ENCODE peak calls at places on chromosomes 1 and 21, in six cellular contexts. One of them, this sample, is unnamed.

GRCh38 chr1:3710251-3710650 is 42.0 kb upstream of the CCDC27 start:
- DNase-seq in Peyer's patch: no peak
- DNase-seq in heart right ventricle: no peak
- DNase-seq in pancreas: no peak
- DNase-seq in IMR-90: no peak
- DNase-seq in left lung: no peak
- DNase-seq in this sample: no peak

GRCh38 chr1:43789604-43790288 is 82.4 kb downstream of the ST3GAL3 start:
- DNase-seq in left lung: no peak
- DNase-seq in Peyer's patch: no peak
- DNase-seq in heart right ventricle: no peak
- DNase-seq in IMR-90: no peak
- DNase-seq in pancreas: no peak
- DNase-seq in this sample: no peak

GRCh38 chr1:180040034-180040433 is 85.4 kb downstream of the CEP350 start:
- DNase-seq in IMR-90: peak
- DNase-seq in Peyer's patch: no peak
- DNase-seq in pancreas: no peak
- DNase-seq in left lung: no peak
- DNase-seq in heart right ventricle: no peak
- DNase-seq in this sample: no peak

GRCh38 chr1:154873321-154873950 is 3.4 kb upstream of the KCNN3 start:
- DNase-seq in pancreas: no peak
- DNase-seq in Peyer's patch: no peak
- DNase-seq in left lung: peak
- DNase-seq in heart right ventricle: no peak
- DNase-seq in IMR-90: no peak
- DNase-seq in this sample: no peak

GRCh38 chr1:212077028-212077427 is 41.5 kb downstream of the DTL start:
- DNase-seq in heart right ventricle: no peak
- DNase-seq in pancreas: no peak
- DNase-seq in IMR-90: no peak
- DNase-seq in left lung: no peak
- DNase-seq in Peyer's patch: no peak
- DNase-seq in this sample: no peak

GRCh38 chr1:41240806-41241747 is 1.0 kb downstream of the SCMH1 start:
- DNase-seq in heart right ventricle: peak
- DNase-seq in IMR-90: peak
- DNase-seq in left lung: peak
- DNase-seq in Peyer's patch: peak
- DNase-seq in pancreas: peak
- DNase-seq in this sample: peak

GRCh38 chr1:202656057-202656456 is 54.2 kb downstream of the SYT2 start:
- DNase-seq in Peyer's patch: no peak
- DNase-seq in IMR-90: peak
- DNase-seq in pancreas: no peak
- DNase-seq in left lung: no peak
- DNase-seq in heart right ventricle: no peak
- DNase-seq in this sample: peak

GRCh38 chr1:21499283-21499945 is 9.8 kb upstream of the ALPL start:
- DNase-seq in pancreas: no peak
- DNase-seq in heart right ventricle: no peak
- DNase-seq in Peyer's patch: no peak
- DNase-seq in left lung: no peak
- DNase-seq in IMR-90: peak
- DNase-seq in this sample: no peak

GRCh38 chr1:7526867-7527732 is 244.0 kb upstream of the VAMP3 start:
- DNase-seq in IMR-90: peak
- DNase-seq in pancreas: peak
- DNase-seq in Peyer's patch: no peak
- DNase-seq in heart right ventricle: no peak
- DNase-seq in left lung: peak
- DNase-seq in this sample: no peak

GRCh38 chr1:233406994-233407631 is 79.6 kb downstream of the MAP3K21 start:
- DNase-seq in heart right ventricle: no peak
- DNase-seq in left lung: no peak
- DNase-seq in Peyer's patch: no peak
- DNase-seq in pancreas: no peak
- DNase-seq in IMR-90: no peak
- DNase-seq in this sample: no peak

GRCh38 chr1:115501476-115501875 is 140.3 kb upstream of the VANGL1 start:
- DNase-seq in heart right ventricle: no peak
- DNase-seq in IMR-90: peak
- DNase-seq in Peyer's patch: no peak
- DNase-seq in left lung: no peak
- DNase-seq in pancreas: no peak
- DNase-seq in this sample: no peak

GRCh38 chr1:39410915-39411436 is 80.5 kb upstream of the BMP8A start:
- DNase-seq in Peyer's patch: peak
- DNase-seq in heart right ventricle: peak
- DNase-seq in IMR-90: peak
- DNase-seq in left lung: peak
- DNase-seq in pancreas: peak
- DNase-seq in this sample: peak

GRCh38 chr1:68175621-68176398 is 56.5 kb downstream of the WLS start:
- DNase-seq in heart right ventricle: peak
- DNase-seq in Peyer's patch: no peak
- DNase-seq in left lung: no peak
- DNase-seq in pancreas: no peak
- DNase-seq in IMR-90: peak
- DNase-seq in this sample: no peak

GRCh38 chr1:170823120-170823519 is 112.2 kb upstream of the MROH9 start:
- DNase-seq in heart right ventricle: no peak
- DNase-seq in left lung: no peak
- DNase-seq in IMR-90: peak
- DNase-seq in Peyer's patch: no peak
- DNase-seq in pancreas: no peak
- DNase-seq in this sample: no peak

GRCh38 chr1:85070972-85071492 is 22.7 kb upstream of the MCOLN3 start:
- DNase-seq in heart right ventricle: no peak
- DNase-seq in Peyer's patch: no peak
- DNase-seq in pancreas: no peak
- DNase-seq in IMR-90: no peak
- DNase-seq in left lung: no peak
- DNase-seq in this sample: no peak

GRCh38 chr1:246117066-246117791 is 389.9 kb downstream of the SMYD3 start:
- DNase-seq in left lung: no peak
- DNase-seq in Peyer's patch: no peak
- DNase-seq in pancreas: no peak
- DNase-seq in heart right ventricle: peak
- DNase-seq in IMR-90: peak
- DNase-seq in this sample: peak

GRCh38 chr1:162846256-162847212 is 14.4 kb downstream of the CCDC190 start:
- DNase-seq in pancreas: no peak
- DNase-seq in Peyer's patch: no peak
- DNase-seq in heart right ventricle: no peak
- DNase-seq in IMR-90: peak
- DNase-seq in left lung: no peak
- DNase-seq in this sample: no peak

GRCh38 chr1:121516279-121516967 is 331.6 kb downstream of the SRGAP2C start:
- DNase-seq in left lung: peak
- DNase-seq in heart right ventricle: peak
- DNase-seq in IMR-90: no peak
- DNase-seq in pancreas: no peak
- DNase-seq in Peyer's patch: peak
- DNase-seq in this sample: no peak

GRCh38 chr21:41966872-41967621 is 13.2 kb upstream of the C2CD2 start:
- DNase-seq in Peyer's patch: peak
- DNase-seq in IMR-90: no peak
- DNase-seq in heart right ventricle: no peak
- DNase-seq in left lung: no peak
- DNase-seq in pancreas: no peak
- DNase-seq in this sample: peak

GRCh38 chr1:25485536-25486235 is 55.0 kb downstream of the MACO1 start:
- DNase-seq in heart right ventricle: no peak
- DNase-seq in pancreas: no peak
- DNase-seq in left lung: no peak
- DNase-seq in IMR-90: no peak
- DNase-seq in Peyer's patch: no peak
- DNase-seq in this sample: no peak

GRCh38 chr1:28594661-28595411 is 2.8 kb downstream of the RAB42 start:
- DNase-seq in Peyer's patch: no peak
- DNase-seq in IMR-90: no peak
- DNase-seq in pancreas: no peak
- DNase-seq in left lung: no peak
- DNase-seq in heart right ventricle: no peak
- DNase-seq in this sample: no peak

GRCh38 chr1:95115708-95116137 is 1.4 kb upstream of the TLCD4 start:
- DNase-seq in IMR-90: no peak
- DNase-seq in left lung: no peak
- DNase-seq in Peyer's patch: no peak
- DNase-seq in pancreas: no peak
- DNase-seq in heart right ventricle: no peak
- DNase-seq in this sample: no peak

GRCh38 chr1:29426701-29427279 is 190.5 kb downstream of the PTPRU start:
- DNase-seq in pancreas: no peak
- DNase-seq in Peyer's patch: no peak
- DNase-seq in left lung: no peak
- DNase-seq in heart right ventricle: no peak
- DNase-seq in IMR-90: no peak
- DNase-seq in this sample: no peak

GRCh38 chr1:183778006-183778405 is 26.9 kb upstream of the RGL1 start:
- DNase-seq in heart right ventricle: no peak
- DNase-seq in left lung: no peak
- DNase-seq in Peyer's patch: no peak
- DNase-seq in pancreas: no peak
- DNase-seq in IMR-90: peak
- DNase-seq in this sample: no peak

GRCh38 chr1:116951175-116951935 is 41.6 kb downstream of the PTGFRN start:
- DNase-seq in left lung: peak
- DNase-seq in heart right ventricle: no peak
- DNase-seq in Peyer's patch: no peak
- DNase-seq in pancreas: no peak
- DNase-seq in IMR-90: peak
- DNase-seq in this sample: no peak

GRCh38 chr1:114671011-114671938 is 1.4 kb upstream of the DENND2C start:
- DNase-seq in left lung: no peak
- DNase-seq in Peyer's patch: no peak
- DNase-seq in pancreas: no peak
- DNase-seq in heart right ventricle: no peak
- DNase-seq in IMR-90: peak
- DNase-seq in this sample: no peak

GRCh38 chr1:226653311-226653921 is 85.7 kb downstream of the ITPKB start:
- DNase-seq in Peyer's patch: peak
- DNase-seq in IMR-90: no peak
- DNase-seq in left lung: no peak
- DNase-seq in heart right ventricle: no peak
- DNase-seq in pancreas: peak
- DNase-seq in this sample: no peak

GRCh38 chr1:32895325-32896215 is 5.6 kb downstream of the TMEM54 start:
- DNase-seq in left lung: no peak
- DNase-seq in heart right ventricle: no peak
- DNase-seq in Peyer's patch: no peak
- DNase-seq in IMR-90: no peak
- DNase-seq in pancreas: peak
- DNase-seq in this sample: peak

GRCh38 chr21:42040411-42041180 is 30.4 kb upstream of the ZBTB21 start:
- DNase-seq in Peyer's patch: no peak
- DNase-seq in IMR-90: peak
- DNase-seq in pancreas: no peak
- DNase-seq in heart right ventricle: peak
- DNase-seq in left lung: no peak
- DNase-seq in this sample: no peak

GRCh38 chr1:233183226-233184020 is 112.1 kb downstream of the PCNX2 start:
- DNase-seq in left lung: no peak
- DNase-seq in IMR-90: peak
- DNase-seq in heart right ventricle: no peak
- DNase-seq in Peyer's patch: no peak
- DNase-seq in pancreas: no peak
- DNase-seq in this sample: no peak

GRCh38 chr1:212938846-212939245 is 11.5 kb upstream of the VASH2 start:
- DNase-seq in Peyer's patch: no peak
- DNase-seq in pancreas: no peak
- DNase-seq in left lung: no peak
- DNase-seq in IMR-90: no peak
- DNase-seq in heart right ventricle: no peak
- DNase-seq in this sample: no peak

GRCh38 chr1:204356997-204357396 is 2.7 kb downstream of the PLEKHA6 start:
- DNase-seq in pancreas: no peak
- DNase-seq in left lung: no peak
- DNase-seq in IMR-90: peak
- DNase-seq in heart right ventricle: no peak
- DNase-seq in Peyer's patch: no peak
- DNase-seq in this sample: no peak
- H3K4me3 ChIP-seq in pancreas: no peak
- H3K4me3 ChIP-seq in left lung: no peak
- H3K4me3 ChIP-seq in IMR-90: no peak
- H3K4me3 ChIP-seq in heart right ventricle: no peak
- H3K4me3 ChIP-seq in Peyer's patch: no peak
- H3K4me3 ChIP-seq in this sample: no peak

GRCh38 chr1:46811053-46811452 is 12.2 kb downstream of the CYP4B1 start:
- DNase-seq in left lung: no peak
- DNase-seq in heart right ventricle: no peak
- DNase-seq in Peyer's patch: no peak
- DNase-seq in IMR-90: no peak
- DNase-seq in pancreas: no peak
- DNase-seq in this sample: peak
- H3K4me3 ChIP-seq in left lung: no peak
- H3K4me3 ChIP-seq in heart right ventricle: no peak
- H3K4me3 ChIP-seq in Peyer's patch: no peak
- H3K4me3 ChIP-seq in IMR-90: no peak
- H3K4me3 ChIP-seq in pancreas: no peak
- H3K4me3 ChIP-seq in this sample: no peak

GRCh38 chr21:34884346-34884929 is 164.7 kb downstream of the RUNX1 start:
- DNase-seq in Peyer's patch: no peak
- DNase-seq in IMR-90: no peak
- DNase-seq in left lung: no peak
- DNase-seq in heart right ventricle: no peak
- DNase-seq in pancreas: no peak
- DNase-seq in this sample: no peak
- H3K4me3 ChIP-seq in Peyer's patch: no peak
- H3K4me3 ChIP-seq in IMR-90: peak
- H3K4me3 ChIP-seq in left lung: peak
- H3K4me3 ChIP-seq in heart right ventricle: no peak
- H3K4me3 ChIP-seq in pancreas: peak
- H3K4me3 ChIP-seq in this sample: no peak

GRCh38 chr1:198934414-198934813 is 295.6 kb downstream of the PTPRC start:
- DNase-seq in left lung: no peak
- DNase-seq in pancreas: no peak
- DNase-seq in Peyer's patch: no peak
- DNase-seq in heart right ventricle: no peak
- DNase-seq in IMR-90: no peak
- DNase-seq in this sample: no peak

GRCh38 chr1:198933506-198933905 is 294.7 kb downstream of the PTPRC start:
- DNase-seq in Peyer's patch: no peak
- DNase-seq in IMR-90: no peak
- DNase-seq in left lung: no peak
- DNase-seq in heart right ventricle: no peak
- DNase-seq in pancreas: no peak
- DNase-seq in this sample: no peak

GRCh38 chr1:198934901-198935301 is 296.1 kb downstream of the PTPRC start:
- DNase-seq in IMR-90: peak
- DNase-seq in Peyer's patch: peak
- DNase-seq in left lung: no peak
- DNase-seq in heart right ventricle: no peak
- DNase-seq in pancreas: no peak
- DNase-seq in this sample: no peak

GRCh38 chr1:198929961-198930599 is 291.2 kb downstream of the PTPRC start:
- DNase-seq in heart right ventricle: no peak
- DNase-seq in IMR-90: peak
- DNase-seq in pancreas: no peak
- DNase-seq in Peyer's patch: no peak
- DNase-seq in left lung: no peak
- DNase-seq in this sample: no peak

GRCh38 chr1:198932351-198932991 is 293.6 kb downstream of the PTPRC start:
- DNase-seq in Peyer's patch: no peak
- DNase-seq in pancreas: no peak
- DNase-seq in heart right ventricle: no peak
- DNase-seq in IMR-90: peak
- DNase-seq in left lung: no peak
- DNase-seq in this sample: no peak
- H3K4me3 ChIP-seq in Peyer's patch: no peak
- H3K4me3 ChIP-seq in pancreas: peak
- H3K4me3 ChIP-seq in heart right ventricle: no peak
- H3K4me3 ChIP-seq in IMR-90: no peak
- H3K4me3 ChIP-seq in left lung: no peak
- H3K4me3 ChIP-seq in this sample: no peak

This sample was measured in H7.